ENCODE peak calls at places on chromosome X, in seven cellular contexts. One of them, this sample, is unnamed.

GRCh38 chrX:31209005-31209612 is 137.3 kb upstream of the FTHL17 start:
- DNase-seq in T-helper 17 cell: no peak
- DNase-seq in tibial artery: no peak
- DNase-seq in pancreas: no peak
- DNase-seq in ovary: no peak
- DNase-seq in A172: peak
- DNase-seq in naive thymus-derived CD8-positive, alpha-beta T cell: no peak
- DNase-seq in this sample: no peak

GRCh38 chrX:154714925-154715324 is 36.0 kb downstream of the GAB3 start:
- DNase-seq in T-helper 17 cell: peak
- DNase-seq in tibial artery: no peak
- DNase-seq in pancreas: no peak
- DNase-seq in ovary: no peak
- DNase-seq in A172: peak
- DNase-seq in naive thymus-derived CD8-positive, alpha-beta T cell: peak
- DNase-seq in this sample: peak

GRCh38 chrX:41087219-41087618 is 2.0 kb downstream of the USP9X start:
- DNase-seq in T-helper 17 cell: no peak
- DNase-seq in tibial artery: no peak
- DNase-seq in pancreas: no peak
- DNase-seq in ovary: no peak
- DNase-seq in A172: no peak
- DNase-seq in naive thymus-derived CD8-positive, alpha-beta T cell: no peak
- DNase-seq in this sample: no peak

GRCh38 chrX:108018659-108019381 is 26.0 kb upstream of the VSIG1 start:
- DNase-seq in T-helper 17 cell: no peak
- DNase-seq in tibial artery: no peak
- DNase-seq in pancreas: no peak
- DNase-seq in ovary: no peak
- DNase-seq in A172: no peak
- DNase-seq in naive thymus-derived CD8-positive, alpha-beta T cell: peak
- DNase-seq in this sample: no peak

GRCh38 chrX:9340619-9341304 is 124.1 kb upstream of the TBL1X start:
- DNase-seq in T-helper 17 cell: peak
- DNase-seq in tibial artery: peak
- DNase-seq in pancreas: no peak
- DNase-seq in ovary: peak
- DNase-seq in A172: no peak
- DNase-seq in naive thymus-derived CD8-positive, alpha-beta T cell: peak
- DNase-seq in this sample: peak

GRCh38 chrX:125108926-125109325 is 210.7 kb upstream of the TEX13C start:
- DNase-seq in T-helper 17 cell: no peak
- DNase-seq in tibial artery: no peak
- DNase-seq in pancreas: no peak
- DNase-seq in ovary: no peak
- DNase-seq in A172: no peak
- DNase-seq in naive thymus-derived CD8-positive, alpha-beta T cell: no peak
- DNase-seq in this sample: no peak

GRCh38 chrX:130083656-130084382 is 26.5 kb downstream of the ELF4 start:
- DNase-seq in T-helper 17 cell: no peak
- DNase-seq in tibial artery: no peak
- DNase-seq in pancreas: no peak
- DNase-seq in ovary: no peak
- DNase-seq in A172: no peak
- DNase-seq in naive thymus-derived CD8-positive, alpha-beta T cell: no peak
- DNase-seq in this sample: peak

GRCh38 chrX:155052738-155053498 is 18.0 kb downstream of the CMC4 start:
- DNase-seq in T-helper 17 cell: no peak
- DNase-seq in tibial artery: no peak
- DNase-seq in pancreas: no peak
- DNase-seq in ovary: no peak
- DNase-seq in A172: no peak
- DNase-seq in naive thymus-derived CD8-positive, alpha-beta T cell: no peak
- DNase-seq in this sample: no peak

GRCh38 chrX:8323356-8323755 is 141.3 kb upstream of the VCX3B start:
- DNase-seq in T-helper 17 cell: no peak
- DNase-seq in tibial artery: no peak
- DNase-seq in pancreas: no peak
- DNase-seq in ovary: no peak
- DNase-seq in A172: no peak
- DNase-seq in naive thymus-derived CD8-positive, alpha-beta T cell: no peak
- DNase-seq in this sample: peak

GRCh38 chrX:27336466-27337091 is 126.6 kb downstream of the PPP4R3C start:
- DNase-seq in T-helper 17 cell: no peak
- DNase-seq in tibial artery: no peak
- DNase-seq in pancreas: peak
- DNase-seq in ovary: peak
- DNase-seq in A172: peak
- DNase-seq in naive thymus-derived CD8-positive, alpha-beta T cell: no peak
- DNase-seq in this sample: peak

GRCh38 chrX:129823115-129823514 is 20.6 kb downstream of the ZDHHC9 start:
- DNase-seq in T-helper 17 cell: peak
- DNase-seq in tibial artery: peak
- DNase-seq in pancreas: no peak
- DNase-seq in ovary: no peak
- DNase-seq in A172: no peak
- DNase-seq in naive thymus-derived CD8-positive, alpha-beta T cell: peak
- DNase-seq in this sample: peak

GRCh38 chrX:102739642-102740041 is 19.1 kb downstream of the GPRASP3 start:
- DNase-seq in T-helper 17 cell: no peak
- DNase-seq in tibial artery: no peak
- DNase-seq in pancreas: no peak
- DNase-seq in ovary: no peak
- DNase-seq in A172: no peak
- DNase-seq in naive thymus-derived CD8-positive, alpha-beta T cell: no peak
- DNase-seq in this sample: no peak

GRCh38 chrX:2418000-2418399 is 82.8 kb downstream of the DHRSX start:
- DNase-seq in T-helper 17 cell: no peak
- DNase-seq in tibial artery: no peak
- DNase-seq in pancreas: no peak
- DNase-seq in ovary: no peak
- DNase-seq in A172: no peak
- DNase-seq in naive thymus-derived CD8-positive, alpha-beta T cell: no peak
- DNase-seq in this sample: no peak

GRCh38 chrX:130028196-130028595 is 45.8 kb downstream of the BCORL1 start:
- DNase-seq in T-helper 17 cell: peak
- DNase-seq in tibial artery: peak
- DNase-seq in pancreas: peak
- DNase-seq in ovary: no peak
- DNase-seq in A172: peak
- DNase-seq in naive thymus-derived CD8-positive, alpha-beta T cell: peak
- DNase-seq in this sample: peak

GRCh38 chrX:125757794-125758564 is 408.1 kb downstream of the DCAF12L2 start:
- DNase-seq in T-helper 17 cell: no peak
- DNase-seq in tibial artery: peak
- DNase-seq in pancreas: peak
- DNase-seq in ovary: no peak
- DNase-seq in A172: peak
- DNase-seq in naive thymus-derived CD8-positive, alpha-beta T cell: no peak
- DNase-seq in this sample: no peak

GRCh38 chrX:101655540-101655939 is 4.1 kb downstream of the ARMCX2 start:
- DNase-seq in T-helper 17 cell: no peak
- DNase-seq in tibial artery: no peak
- DNase-seq in pancreas: no peak
- DNase-seq in ovary: no peak
- DNase-seq in A172: no peak
- DNase-seq in naive thymus-derived CD8-positive, alpha-beta T cell: no peak
- DNase-seq in this sample: no peak

GRCh38 chrX:111519215-111519614 is 7.8 kb downstream of the SERTM2 start:
- DNase-seq in T-helper 17 cell: no peak
- DNase-seq in tibial artery: no peak
- DNase-seq in pancreas: no peak
- DNase-seq in ovary: no peak
- DNase-seq in A172: no peak
- DNase-seq in naive thymus-derived CD8-positive, alpha-beta T cell: no peak
- DNase-seq in this sample: peak

GRCh38 chrX:115322375-115322774 is 32.9 kb downstream of the LUZP4 start:
- DNase-seq in T-helper 17 cell: no peak
- DNase-seq in tibial artery: no peak
- DNase-seq in pancreas: no peak
- DNase-seq in ovary: no peak
- DNase-seq in A172: no peak
- DNase-seq in naive thymus-derived CD8-positive, alpha-beta T cell: no peak
- DNase-seq in this sample: no peak

GRCh38 chrX:9182041-9182440 is 148.1 kb upstream of the FAM9B start:
- DNase-seq in T-helper 17 cell: no peak
- DNase-seq in tibial artery: no peak
- DNase-seq in pancreas: no peak
- DNase-seq in ovary: no peak
- DNase-seq in A172: no peak
- DNase-seq in naive thymus-derived CD8-positive, alpha-beta T cell: no peak
- DNase-seq in this sample: no peak

GRCh38 chrX:130393451-130394074 is 8.1 kb upstream of the GPR119 start:
- DNase-seq in T-helper 17 cell: no peak
- DNase-seq in tibial artery: peak
- DNase-seq in pancreas: peak
- DNase-seq in ovary: peak
- DNase-seq in A172: peak
- DNase-seq in naive thymus-derived CD8-positive, alpha-beta T cell: no peak
- DNase-seq in this sample: peak